ENCODE peak calls at places on chromosomes 7 and 10, in four cellular contexts. N, D, I and Q are unnamed samples. For H3K4me1, the result is how much of the 10 kb centered on the place peaks cover.

GRCh38 chr10:30818010-30818660 is 188.6 kb upstream of the LYZL2 start:
- DNase-seq in N (peak), I (peak), D (no peak), Q (peak)

GRCh38 chr7:127514499-127514898 is 70.9 kb downstream of the GCC1 start:
- DNase-seq in I (no peak), D (peak), N (no peak), Q (no peak)

GRCh38 chr10:106082865-106083264 is 1081.6 kb downstream of the SORCS1 start:
- DNase-seq in D (no peak), I (no peak), N (no peak), Q (no peak)

GRCh38 chr10:100307716-100308115 is 21.2 kb upstream of the BLOC1S2 start:
- DNase-seq in N (no peak), I (no peak), D (no peak), Q (no peak)

GRCh38 chr10:53702489-53702888 is 929.9 kb upstream of the MBL2 start:
- DNase-seq in I (no peak), N (no peak), D (no peak), Q (peak)

GRCh38 chr10:96124230-96125141 is 5.6 kb upstream of the ZNF518A start:
- DNase-seq in D (no peak), N (peak), I (no peak), Q (no peak)

GRCh38 chr7:35617076-35617475 is 77.9 kb downstream of the HERPUD2 start:
- DNase-seq in D (no peak), N (no peak), I (no peak), Q (no peak)

GRCh38 chr7:115340828-115341227 is 418.9 kb downstream of the MDFIC start:
- DNase-seq in D (no peak), N (no peak), I (no peak), Q (no peak)

GRCh38 chr10:80684217-80684616 is 146.5 kb downstream of the SH2D4B start:
- DNase-seq in D (no peak), I (no peak), N (no peak), Q (no peak)

GRCh38 chr10:21160116-21160515 is 263.0 kb upstream of the NEBL start:
- DNase-seq in D (no peak), I (no peak), N (no peak), Q (no peak)

GRCh38 chr7:115024276-115024675 is 102.4 kb downstream of the MDFIC start:
- DNase-seq in N (no peak), D (no peak), I (no peak), Q (no peak)

DNA sequence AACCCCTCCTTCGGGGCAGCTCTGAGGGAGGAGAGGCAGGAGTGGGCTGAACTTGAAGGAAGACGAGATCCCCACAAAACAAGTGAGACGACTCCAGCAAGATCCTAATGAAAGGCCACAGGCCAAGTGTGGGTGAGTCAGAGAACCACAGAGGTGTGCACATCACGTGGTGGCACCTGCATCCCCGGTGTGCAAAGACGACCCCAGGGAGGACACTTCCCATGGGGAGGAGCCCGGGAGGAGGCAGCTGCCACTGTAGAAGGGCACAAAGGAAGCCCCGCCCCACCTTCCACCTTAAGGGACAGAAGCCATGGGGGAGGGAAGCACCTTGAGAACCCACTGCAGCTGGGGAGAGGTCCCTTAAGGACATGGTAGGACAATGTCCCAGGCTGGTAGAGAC is 45.7 kb downstream of the ESYT2 start:
- DNase-seq in I (no peak), N (no peak), D (peak), Q (no peak)
- H3K4me1 ChIP-seq in I (under half), N (under half), D (under half), Q (under half)

GRCh38 chr7:6057316-6058128 is 26.3 kb downstream of the ANKRD61 start:
- DNase-seq in I (no peak), N (no peak), D (no peak), Q (no peak)
- H3K4me1 ChIP-seq in I (under half), N (under half), D (under half), Q (under half)

GRCh38 chr10:104258209-104258608 is 3.5 kb downstream of the GSTO1 start:
- DNase-seq in D (no peak), I (no peak), N (no peak), Q (no peak)

GRCh38 chr10:104259999-104260774 is 5.5 kb downstream of the GSTO1 start:
- DNase-seq in N (no peak), I (no peak), D (no peak), Q (no peak)

GRCh38 chr10:104262055-104262454 is 6.9 kb upstream of the GSTO2 start:
- DNase-seq in N (no peak), I (no peak), D (no peak), Q (no peak)

GRCh38 chr10:104259456-104259855 is 4.8 kb downstream of the GSTO1 start:
- DNase-seq in D (no peak), I (no peak), N (no peak), Q (no peak)

GRCh38 chr10:104260775-104261115 is 6.1 kb downstream of the GSTO1 start:
- DNase-seq in D (no peak), I (no peak), N (no peak), Q (no peak)
- H3K4me1 ChIP-seq in D (under half), I (under half), N (half or more), Q (under half)

GRCh38 chr10:121681171-121681752 is 83.0 kb upstream of the FGFR2 start:
- DNase-seq in N (no peak), I (no peak), D (no peak), Q (no peak)

GRCh38 chr10:121684276-121684675 is 86.0 kb upstream of the FGFR2 start:
- DNase-seq in D (no peak), N (no peak), I (no peak), Q (no peak)

GRCh38 chr10:121681982-121682687 is 83.9 kb upstream of the FGFR2 start:
- DNase-seq in N (no peak), I (no peak), D (no peak), Q (no peak)

GRCh38 chr10:121683803-121684202 is 85.6 kb upstream of the FGFR2 start:
- DNase-seq in I (no peak), D (no peak), N (no peak), Q (no peak)

DNA sequence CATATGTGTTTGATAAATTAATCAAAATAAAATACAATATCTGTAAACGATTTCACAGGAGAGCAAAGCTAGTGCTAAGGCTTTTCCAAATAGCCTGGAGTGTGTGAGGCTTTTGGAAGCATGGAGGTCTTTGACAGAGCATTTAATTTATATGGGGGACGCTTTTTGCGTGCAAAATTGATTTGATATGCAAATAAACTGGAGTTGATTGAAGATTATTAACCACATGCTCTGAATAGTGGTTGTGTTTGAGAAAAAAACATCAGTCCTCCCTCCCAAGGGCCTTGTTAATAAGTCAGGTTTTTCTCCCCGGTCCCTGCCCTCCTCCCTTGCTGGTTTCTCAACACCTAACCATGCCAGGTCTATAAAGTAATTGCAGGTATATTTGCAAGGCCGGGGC is 85.1 kb upstream of the FGFR2 start:
- DNase-seq in D (no peak), N (no peak), I (no peak), Q (no peak)
- H3K4me1 ChIP-seq in D (under half), N (under half), I (under half), Q (under half)

GRCh38 chr7:75881436-75882095 is 2.7 kb downstream of the RHBDD2 start:
- DNase-seq in N (no peak), I (no peak), D (no peak), Q (peak)
- H3K4me1 ChIP-seq in N (under half), I (under half), D (under half), Q (under half)

GRCh38 chr10:46523119-46523880 is 33.2 kb downstream of the GPRIN2 start:
- DNase-seq in D (no peak), N (peak), I (peak), Q (peak)
- H3K4me1 ChIP-seq in D (under half), N (under half), I (under half), Q (under half)

GRCh38 chr10:77892021-77892739 is 34.4 kb downstream of the DLG5 start:
- DNase-seq in D (no peak), N (no peak), I (no peak), Q (no peak)
- H3K4me1 ChIP-seq in D (under half), N (half or more), I (under half), Q (under half)